ENCODE peak calls at places on chromosomes 12 and 14, in eight cellular contexts. One of them, this sample, is unnamed.

GRCh38 chr12:7869137-7869536 is 3.6 kb downstream of the SLC2A14 start:
- DNase-seq in HCT116: no peak
- DNase-seq in AG10803: peak; percentile 92
- DNase-seq in AG04450: no peak
- DNase-seq in activated B cell treated with CpG ODN at 0.5 μM for 24 hours: no peak
- DNase-seq in mammary epithelial cell: peak; percentile 71
- DNase-seq in uterus: no peak
- DNase-seq in cardiac muscle cell: peak; percentile 23
- DNase-seq in this sample: peak; percentile 80

GRCh38 chr12:113161415-113162016 is 12.0 kb downstream of the CFAP73 start:
- DNase-seq in HCT116: peak; percentile 74
- DNase-seq in AG10803: no peak
- DNase-seq in AG04450: no peak
- DNase-seq in activated B cell treated with CpG ODN at 0.5 μM for 24 hours: no peak
- DNase-seq in mammary epithelial cell: no peak
- DNase-seq in uterus: no peak
- DNase-seq in cardiac muscle cell: no peak
- DNase-seq in this sample: no peak

GRCh38 chr12:98440165-98440581 is 75.2 kb upstream of the TMPO start:
- DNase-seq in HCT116: no peak
- DNase-seq in AG10803: peak; percentile 96
- DNase-seq in AG04450: peak; percentile 66
- DNase-seq in activated B cell treated with CpG ODN at 0.5 μM for 24 hours: no peak
- DNase-seq in mammary epithelial cell: peak; percentile 81
- DNase-seq in uterus: peak; percentile 66
- DNase-seq in cardiac muscle cell: peak; percentile 99
- DNase-seq in this sample: peak; percentile 56

GRCh38 chr12:10189653-10190052 is 10.8 kb downstream of the TMEM52B start:
- DNase-seq in HCT116: no peak
- DNase-seq in AG10803: peak; percentile 79
- DNase-seq in AG04450: no peak
- DNase-seq in activated B cell treated with CpG ODN at 0.5 μM for 24 hours: no peak
- DNase-seq in mammary epithelial cell: no peak
- DNase-seq in uterus: peak; percentile 44
- DNase-seq in cardiac muscle cell: peak; percentile 47
- DNase-seq in this sample: no peak

GRCh38 chr14:68691031-68691864 is 101.6 kb downstream of the ZFP36L1 start:
- DNase-seq in HCT116: no peak
- DNase-seq in AG10803: no peak
- DNase-seq in AG04450: no peak
- DNase-seq in activated B cell treated with CpG ODN at 0.5 μM for 24 hours: no peak
- DNase-seq in mammary epithelial cell: no peak
- DNase-seq in uterus: peak; percentile 25
- DNase-seq in cardiac muscle cell: no peak
- DNase-seq in this sample: no peak

GRCh38 chr14:52455291-52456088 is 96.8 kb downstream of the TXNDC16 start:
- DNase-seq in HCT116: no peak
- DNase-seq in AG10803: peak; percentile 71
- DNase-seq in AG04450: peak; percentile 46
- DNase-seq in activated B cell treated with CpG ODN at 0.5 μM for 24 hours: no peak
- DNase-seq in mammary epithelial cell: peak; percentile 78
- DNase-seq in uterus: no peak
- DNase-seq in cardiac muscle cell: peak; percentile 52
- DNase-seq in this sample: no peak

GRCh38 chr12:26158078-26158764 is 33.4 kb upstream of the BHLHE41 start:
- DNase-seq in HCT116: no peak
- DNase-seq in AG10803: no peak
- DNase-seq in AG04450: no peak
- DNase-seq in activated B cell treated with CpG ODN at 0.5 μM for 24 hours: peak; percentile 21
- DNase-seq in mammary epithelial cell: peak; percentile 20
- DNase-seq in uterus: no peak
- DNase-seq in cardiac muscle cell: no peak
- DNase-seq in this sample: no peak

GRCh38 chr12:11688831-11689230 is 39.4 kb downstream of the ETV6 start:
- DNase-seq in HCT116: no peak
- DNase-seq in AG10803: peak; percentile 75
- DNase-seq in AG04450: no peak
- DNase-seq in activated B cell treated with CpG ODN at 0.5 μM for 24 hours: no peak
- DNase-seq in mammary epithelial cell: no peak
- DNase-seq in uterus: no peak
- DNase-seq in cardiac muscle cell: peak; percentile 49
- DNase-seq in this sample: no peak

GRCh38 chr12:86158956-86159355 is 97.2 kb downstream of the MGAT4C start:
- DNase-seq in HCT116: no peak
- DNase-seq in AG10803: no peak
- DNase-seq in AG04450: no peak
- DNase-seq in activated B cell treated with CpG ODN at 0.5 μM for 24 hours: no peak
- DNase-seq in mammary epithelial cell: peak; percentile 3
- DNase-seq in uterus: no peak
- DNase-seq in cardiac muscle cell: no peak
- DNase-seq in this sample: no peak

GRCh38 chr14:52069617-52070431 is 965 bp upstream of the NID2 start:
- DNase-seq in HCT116: no peak
- DNase-seq in AG10803: peak; percentile 60
- DNase-seq in AG04450: no peak
- DNase-seq in activated B cell treated with CpG ODN at 0.5 μM for 24 hours: no peak
- DNase-seq in mammary epithelial cell: no peak
- DNase-seq in uterus: no peak
- DNase-seq in cardiac muscle cell: peak; percentile 74
- DNase-seq in this sample: no peak

GRCh38 chr12:25436206-25436912 is 116.7 kb downstream of the LMNTD1 start:
- DNase-seq in HCT116: peak; percentile 70
- DNase-seq in AG10803: peak; percentile 86
- DNase-seq in AG04450: peak; percentile 67
- DNase-seq in activated B cell treated with CpG ODN at 0.5 μM for 24 hours: no peak
- DNase-seq in mammary epithelial cell: peak; percentile 56
- DNase-seq in uterus: no peak
- DNase-seq in cardiac muscle cell: peak; percentile 91
- DNase-seq in this sample: peak; percentile 77

GRCh38 chr12:124713436-124714082 is 146.1 kb upstream of the NCOR2 start:
- DNase-seq in HCT116: no peak
- DNase-seq in AG10803: peak; percentile 38
- DNase-seq in AG04450: no peak
- DNase-seq in activated B cell treated with CpG ODN at 0.5 μM for 24 hours: peak; percentile 46
- DNase-seq in mammary epithelial cell: no peak
- DNase-seq in uterus: no peak
- DNase-seq in cardiac muscle cell: peak; percentile 89
- DNase-seq in this sample: no peak

GRCh38 chr12:49838973-49839633 is 3.8 kb downstream of the BCDIN3D start:
- DNase-seq in HCT116: peak; percentile 22
- DNase-seq in AG10803: peak; percentile 36
- DNase-seq in AG04450: no peak
- DNase-seq in activated B cell treated with CpG ODN at 0.5 μM for 24 hours: no peak
- DNase-seq in mammary epithelial cell: peak; percentile 40
- DNase-seq in uterus: no peak
- DNase-seq in cardiac muscle cell: peak; percentile 70
- DNase-seq in this sample: no peak

GRCh38 chr12:62133440-62133839 is 126.8 kb upstream of the USP15 start:
- DNase-seq in HCT116: no peak
- DNase-seq in AG10803: no peak
- DNase-seq in AG04450: no peak
- DNase-seq in activated B cell treated with CpG ODN at 0.5 μM for 24 hours: no peak
- DNase-seq in mammary epithelial cell: no peak
- DNase-seq in uterus: no peak
- DNase-seq in cardiac muscle cell: no peak
- DNase-seq in this sample: no peak

GRCh38 chr14:76984297-76984696 is 44.2 kb downstream of the IRF2BPL start:
- DNase-seq in HCT116: no peak
- DNase-seq in AG10803: no peak
- DNase-seq in AG04450: no peak
- DNase-seq in activated B cell treated with CpG ODN at 0.5 μM for 24 hours: no peak
- DNase-seq in mammary epithelial cell: no peak
- DNase-seq in uterus: no peak
- DNase-seq in cardiac muscle cell: no peak
- DNase-seq in this sample: no peak

GRCh38 chr14:94337274-94337673 is 14.1 kb upstream of the SERPINA6 start:
- DNase-seq in HCT116: peak; percentile 50
- DNase-seq in AG10803: peak; percentile 39
- DNase-seq in AG04450: no peak
- DNase-seq in activated B cell treated with CpG ODN at 0.5 μM for 24 hours: no peak
- DNase-seq in mammary epithelial cell: peak; percentile 71
- DNase-seq in uterus: no peak
- DNase-seq in cardiac muscle cell: peak; percentile 21
- DNase-seq in this sample: no peak

GRCh38 chr12:105721051-105721825 is 390.7 kb downstream of the C12orf75 start:
- DNase-seq in HCT116: no peak
- DNase-seq in AG10803: peak; percentile 76
- DNase-seq in AG04450: no peak
- DNase-seq in activated B cell treated with CpG ODN at 0.5 μM for 24 hours: no peak
- DNase-seq in mammary epithelial cell: no peak
- DNase-seq in uterus: no peak
- DNase-seq in cardiac muscle cell: no peak
- DNase-seq in this sample: no peak

GRCh38 chr14:52769889-52770288 is 21.5 kb downstream of the GNPNAT1 start:
- DNase-seq in HCT116: no peak
- DNase-seq in AG10803: no peak
- DNase-seq in AG04450: no peak
- DNase-seq in activated B cell treated with CpG ODN at 0.5 μM for 24 hours: no peak
- DNase-seq in mammary epithelial cell: peak; percentile 12
- DNase-seq in uterus: no peak
- DNase-seq in cardiac muscle cell: no peak
- DNase-seq in this sample: no peak

GRCh38 chr12:107660230-107660629 is 25.4 kb upstream of the PWP1 start:
- DNase-seq in HCT116: no peak
- DNase-seq in AG10803: no peak
- DNase-seq in AG04450: no peak
- DNase-seq in activated B cell treated with CpG ODN at 0.5 μM for 24 hours: no peak
- DNase-seq in mammary epithelial cell: no peak
- DNase-seq in uterus: no peak
- DNase-seq in cardiac muscle cell: no peak
- DNase-seq in this sample: no peak

GRCh38 chr12:124764870-124765570 is 98.6 kb downstream of the SCARB1 start:
- DNase-seq in HCT116: no peak
- DNase-seq in AG10803: peak; percentile 100
- DNase-seq in AG04450: peak; percentile 80
- DNase-seq in activated B cell treated with CpG ODN at 0.5 μM for 24 hours: no peak
- DNase-seq in mammary epithelial cell: peak; percentile 91
- DNase-seq in uterus: no peak
- DNase-seq in cardiac muscle cell: peak; percentile 98
- DNase-seq in this sample: peak; percentile 52

GRCh38 chr12:128644664-128645296 is 179.0 kb downstream of the SLC15A4 start:
- DNase-seq in HCT116: no peak
- DNase-seq in AG10803: no peak
- DNase-seq in AG04450: no peak
- DNase-seq in activated B cell treated with CpG ODN at 0.5 μM for 24 hours: peak; percentile 30
- DNase-seq in mammary epithelial cell: no peak
- DNase-seq in uterus: no peak
- DNase-seq in cardiac muscle cell: no peak
- DNase-seq in this sample: no peak

GRCh38 chr12:19654630-19655384 is 215.5 kb downstream of the AEBP2 start:
- DNase-seq in HCT116: no peak
- DNase-seq in AG10803: peak; percentile 37
- DNase-seq in AG04450: peak; percentile 21
- DNase-seq in activated B cell treated with CpG ODN at 0.5 μM for 24 hours: no peak
- DNase-seq in mammary epithelial cell: no peak
- DNase-seq in uterus: no peak
- DNase-seq in cardiac muscle cell: peak; percentile 19
- DNase-seq in this sample: peak; percentile 22
- TF ChIP-seq CTCF in HCT116: no peak
- TF ChIP-seq CTCF in AG10803: no peak
- TF ChIP-seq CTCF in AG04450: no peak
- TF ChIP-seq CTCF in activated B cell treated with CpG ODN at 0.5 μM for 24 hours: no peak
- TF ChIP-seq CTCF in mammary epithelial cell: no peak
- TF ChIP-seq CTCF in uterus: no peak
- TF ChIP-seq CTCF in cardiac muscle cell: peak; percentile 5
- TF ChIP-seq CTCF in this sample: no peak

GRCh38 chr12:752673-753400 is 458 bp downstream of the WNK1 start:
- DNase-seq in HCT116: no peak
- DNase-seq in AG10803: peak; percentile 53
- DNase-seq in AG04450: no peak
- DNase-seq in activated B cell treated with CpG ODN at 0.5 μM for 24 hours: no peak
- DNase-seq in mammary epithelial cell: peak; percentile 53
- DNase-seq in uterus: no peak
- DNase-seq in cardiac muscle cell: peak; percentile 59
- DNase-seq in this sample: no peak
- TF ChIP-seq CTCF in HCT116: no peak
- TF ChIP-seq CTCF in AG10803: no peak
- TF ChIP-seq CTCF in AG04450: no peak
- TF ChIP-seq CTCF in activated B cell treated with CpG ODN at 0.5 μM for 24 hours: no peak
- TF ChIP-seq CTCF in mammary epithelial cell: no peak
- TF ChIP-seq CTCF in uterus: peak; percentile 16
- TF ChIP-seq CTCF in cardiac muscle cell: no peak
- TF ChIP-seq CTCF in this sample: no peak

DNA sequence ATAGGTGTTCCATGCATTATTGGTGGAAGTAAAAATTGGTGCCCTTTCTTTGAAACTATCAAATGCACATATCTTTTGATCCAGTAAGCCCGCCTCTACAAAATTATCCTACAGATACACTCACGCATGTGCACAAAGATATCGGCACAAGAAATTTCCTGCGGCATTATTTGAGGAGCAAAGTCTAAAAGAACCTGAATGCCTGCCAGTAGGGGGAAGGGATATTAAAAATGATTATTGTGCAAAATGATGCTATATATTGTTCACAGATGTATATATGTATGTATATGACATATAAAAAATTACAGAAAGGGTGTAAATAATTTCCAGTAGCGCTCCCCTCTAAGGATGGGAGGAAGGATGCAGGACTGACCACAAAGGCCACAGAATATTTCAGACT is 24.7 kb upstream of the ADIPOR2 start:
- DNase-seq in HCT116: no peak
- DNase-seq in AG10803: no peak
- DNase-seq in AG04450: no peak
- DNase-seq in activated B cell treated with CpG ODN at 0.5 μM for 24 hours: no peak
- DNase-seq in mammary epithelial cell: no peak
- DNase-seq in uterus: no peak
- DNase-seq in cardiac muscle cell: no peak
- DNase-seq in this sample: no peak
- TF ChIP-seq CTCF in HCT116: no peak
- TF ChIP-seq CTCF in AG10803: no peak
- TF ChIP-seq CTCF in AG04450: no peak
- TF ChIP-seq CTCF in activated B cell treated with CpG ODN at 0.5 μM for 24 hours: no peak
- TF ChIP-seq CTCF in mammary epithelial cell: no peak
- TF ChIP-seq CTCF in uterus: no peak
- TF ChIP-seq CTCF in cardiac muscle cell: no peak
- TF ChIP-seq CTCF in this sample: no peak

DNA sequence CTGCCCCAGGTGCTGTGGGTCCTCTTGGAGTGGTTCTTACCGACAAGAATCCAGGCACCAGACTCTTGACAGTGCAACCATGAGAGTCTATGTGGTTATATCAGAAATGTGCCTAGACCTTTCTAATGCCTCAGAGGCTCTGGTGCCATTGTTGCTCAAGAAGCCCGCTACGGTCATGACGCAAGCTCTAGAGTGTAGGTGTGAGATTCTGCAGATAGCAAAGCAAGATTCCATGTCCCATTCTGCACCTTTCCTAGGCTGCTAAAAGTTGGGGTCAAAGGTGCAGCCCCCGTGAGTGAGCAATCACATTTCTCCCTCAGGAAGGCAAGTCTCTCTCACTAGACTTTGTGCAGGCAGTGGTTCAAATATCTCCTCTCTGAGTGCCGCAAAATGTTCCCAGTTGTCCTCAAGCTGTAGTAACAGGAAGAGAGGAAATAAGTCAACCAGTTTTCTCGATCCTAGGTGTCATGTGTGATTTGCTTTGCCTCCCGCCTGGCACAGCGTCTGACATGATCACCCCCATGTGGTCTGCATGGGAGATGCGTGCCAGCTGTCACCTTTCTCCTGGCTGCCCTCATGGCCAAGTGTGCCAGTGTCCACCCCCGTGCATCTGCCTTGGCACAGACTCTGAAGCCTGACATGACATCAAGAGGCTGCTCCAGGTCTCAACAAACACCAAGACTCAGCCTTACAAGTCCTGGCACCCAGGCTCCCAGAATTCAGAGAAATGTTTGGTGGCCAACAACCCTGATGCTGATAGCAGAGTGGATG is 122.5 kb upstream of the COCH start:
- DNase-seq in HCT116: no peak
- DNase-seq in AG10803: no peak
- DNase-seq in AG04450: no peak
- DNase-seq in activated B cell treated with CpG ODN at 0.5 μM for 24 hours: no peak
- DNase-seq in mammary epithelial cell: no peak
- DNase-seq in uterus: no peak
- DNase-seq in cardiac muscle cell: no peak
- DNase-seq in this sample: no peak
- TF ChIP-seq CTCF in HCT116: peak; percentile 50
- TF ChIP-seq CTCF in AG10803: no peak
- TF ChIP-seq CTCF in AG04450: no peak
- TF ChIP-seq CTCF in activated B cell treated with CpG ODN at 0.5 μM for 24 hours: no peak
- TF ChIP-seq CTCF in mammary epithelial cell: no peak
- TF ChIP-seq CTCF in uterus: no peak
- TF ChIP-seq CTCF in cardiac muscle cell: no peak
- TF ChIP-seq CTCF in this sample: no peak

This sample was measured in HFF-Myc.